ENCODE peak calls at places on chromosomes 16 and 17, in nine cellular contexts. One of them, this sample, is unnamed.
A peak's percentile ranks its signal among the peaks of the same experiment; 100 is the strongest.

GRCh38 chr16:19524866-19525723 is 1.4 kb downstream of the CCP110 start:
- DNase-seq in WERI-Rb-1: no peak
- DNase-seq in neural progenitor cell: peak; percentile 25
- DNase-seq in ovary: no peak
- DNase-seq in tibial nerve: no peak
- DNase-seq in AG04450: no peak
- DNase-seq in IMR-90: peak; percentile 2
- DNase-seq in CD8-positive, alpha-beta T cell: no peak
- DNase-seq in kidney: no peak
- DNase-seq in this sample: no peak

GRCh38 chr17:46727572-46728348 is 90.7 kb downstream of the WNT3 start:
- DNase-seq in tibial nerve: no peak
- DNase-seq in ovary: no peak
- DNase-seq in WERI-Rb-1: no peak
- DNase-seq in kidney: no peak
- DNase-seq in neural progenitor cell: no peak
- DNase-seq in IMR-90: peak; percentile 90
- DNase-seq in CD8-positive, alpha-beta T cell: no peak
- DNase-seq in AG04450: peak; percentile 45
- DNase-seq in this sample: no peak

GRCh38 chr17:79614248-79614647 is 3.4 kb upstream of the RBFOX3 start:
- DNase-seq in neural progenitor cell: no peak
- DNase-seq in tibial nerve: no peak
- DNase-seq in IMR-90: no peak
- DNase-seq in AG04450: no peak
- DNase-seq in ovary: no peak
- DNase-seq in CD8-positive, alpha-beta T cell: no peak
- DNase-seq in WERI-Rb-1: no peak
- DNase-seq in kidney: peak; percentile 40
- DNase-seq in this sample: no peak

GRCh38 chr17:3794890-3795757 is 5.9 kb downstream of the ITGAE start:
- DNase-seq in AG04450: no peak
- DNase-seq in IMR-90: peak; percentile 67
- DNase-seq in CD8-positive, alpha-beta T cell: peak; percentile 44
- DNase-seq in neural progenitor cell: peak; percentile 26
- DNase-seq in ovary: no peak
- DNase-seq in kidney: no peak
- DNase-seq in tibial nerve: no peak
- DNase-seq in WERI-Rb-1: no peak
- DNase-seq in this sample: peak; percentile 33

GRCh38 chr17:2964028-2964356 is 99.4 kb downstream of the OR1D5 start:
- DNase-seq in CD8-positive, alpha-beta T cell: no peak
- DNase-seq in neural progenitor cell: no peak
- DNase-seq in tibial nerve: no peak
- DNase-seq in kidney: no peak
- DNase-seq in ovary: no peak
- DNase-seq in WERI-Rb-1: no peak
- DNase-seq in AG04450: no peak
- DNase-seq in IMR-90: no peak
- DNase-seq in this sample: no peak

GRCh38 chr17:39152134-39152884 is 872 bp upstream of the PLXDC1 start:
- DNase-seq in neural progenitor cell: peak; percentile 62
- DNase-seq in ovary: peak; percentile 66
- DNase-seq in CD8-positive, alpha-beta T cell: peak; percentile 16
- DNase-seq in tibial nerve: peak; percentile 41
- DNase-seq in AG04450: no peak
- DNase-seq in WERI-Rb-1: peak; percentile 83
- DNase-seq in IMR-90: no peak
- DNase-seq in kidney: peak; percentile 81
- DNase-seq in this sample: peak; percentile 42

GRCh38 chr16:84518804-84519341 is 14.4 kb upstream of the MEAK7 start:
- DNase-seq in neural progenitor cell: no peak
- DNase-seq in AG04450: no peak
- DNase-seq in WERI-Rb-1: no peak
- DNase-seq in ovary: no peak
- DNase-seq in CD8-positive, alpha-beta T cell: peak; percentile 46
- DNase-seq in IMR-90: no peak
- DNase-seq in kidney: no peak
- DNase-seq in tibial nerve: no peak
- DNase-seq in this sample: peak; percentile 63

GRCh38 chr17:57987582-57988300 is at the start of gene VEZF1:
- DNase-seq in WERI-Rb-1: peak; percentile 93
- DNase-seq in tibial nerve: peak; percentile 41
- DNase-seq in AG04450: no peak
- DNase-seq in IMR-90: peak; percentile 44
- DNase-seq in CD8-positive, alpha-beta T cell: peak; percentile 71
- DNase-seq in neural progenitor cell: peak; percentile 95
- DNase-seq in ovary: peak; percentile 87
- DNase-seq in kidney: peak; percentile 94
- DNase-seq in this sample: peak; percentile 78

GRCh38 chr16:25140459-25140858 is 28.9 kb downstream of the LCMT1 start:
- DNase-seq in IMR-90: peak; percentile 14
- DNase-seq in ovary: no peak
- DNase-seq in kidney: no peak
- DNase-seq in CD8-positive, alpha-beta T cell: no peak
- DNase-seq in tibial nerve: no peak
- DNase-seq in neural progenitor cell: no peak
- DNase-seq in WERI-Rb-1: no peak
- DNase-seq in AG04450: no peak
- DNase-seq in this sample: no peak

GRCh38 chr17:30375661-30376060 is 3.1 kb upstream of the CPD start:
- DNase-seq in ovary: no peak
- DNase-seq in AG04450: no peak
- DNase-seq in tibial nerve: no peak
- DNase-seq in IMR-90: peak; percentile 28
- DNase-seq in neural progenitor cell: no peak
- DNase-seq in kidney: no peak
- DNase-seq in CD8-positive, alpha-beta T cell: no peak
- DNase-seq in WERI-Rb-1: no peak
- DNase-seq in this sample: no peak

GRCh38 chr16:72247821-72248253 is 75.9 kb upstream of the PMFBP1 start:
- DNase-seq in ovary: no peak
- DNase-seq in AG04450: no peak
- DNase-seq in neural progenitor cell: no peak
- DNase-seq in CD8-positive, alpha-beta T cell: no peak
- DNase-seq in WERI-Rb-1: no peak
- DNase-seq in tibial nerve: peak; percentile 15
- DNase-seq in IMR-90: peak; percentile 29
- DNase-seq in kidney: no peak
- DNase-seq in this sample: no peak

GRCh38 chr17:38421224-38421841 is 6.9 kb upstream of the ARHGAP23 start:
- DNase-seq in kidney: no peak
- DNase-seq in neural progenitor cell: peak; percentile 52
- DNase-seq in IMR-90: peak; percentile 69
- DNase-seq in CD8-positive, alpha-beta T cell: no peak
- DNase-seq in tibial nerve: no peak
- DNase-seq in ovary: no peak
- DNase-seq in AG04450: peak; percentile 44
- DNase-seq in WERI-Rb-1: peak; percentile 55
- DNase-seq in this sample: no peak

GRCh38 chr17:63369233-63369632 is 76.9 kb downstream of the CYB561 start:
- DNase-seq in tibial nerve: no peak
- DNase-seq in AG04450: no peak
- DNase-seq in kidney: no peak
- DNase-seq in WERI-Rb-1: no peak
- DNase-seq in IMR-90: peak; percentile 61
- DNase-seq in neural progenitor cell: no peak
- DNase-seq in ovary: no peak
- DNase-seq in CD8-positive, alpha-beta T cell: no peak
- DNase-seq in this sample: no peak

GRCh38 chr16:75227361-75228142 is 8.8 kb downstream of the CTRB1 start:
- DNase-seq in kidney: peak; percentile 61
- DNase-seq in WERI-Rb-1: peak; percentile 8
- DNase-seq in neural progenitor cell: no peak
- DNase-seq in AG04450: no peak
- DNase-seq in IMR-90: no peak
- DNase-seq in ovary: no peak
- DNase-seq in CD8-positive, alpha-beta T cell: no peak
- DNase-seq in tibial nerve: no peak
- DNase-seq in this sample: no peak

GRCh38 chr16:15573274-15573895 is 69.6 kb downstream of the MARF1 start:
- DNase-seq in kidney: no peak
- DNase-seq in neural progenitor cell: no peak
- DNase-seq in AG04450: no peak
- DNase-seq in tibial nerve: no peak
- DNase-seq in ovary: no peak
- DNase-seq in IMR-90: no peak
- DNase-seq in WERI-Rb-1: no peak
- DNase-seq in CD8-positive, alpha-beta T cell: no peak
- DNase-seq in this sample: no peak

GRCh38 chr16:18979936-18980335 is 3.8 kb upstream of the TMC7 start:
- DNase-seq in kidney: no peak
- DNase-seq in neural progenitor cell: no peak
- DNase-seq in tibial nerve: no peak
- DNase-seq in ovary: no peak
- DNase-seq in CD8-positive, alpha-beta T cell: no peak
- DNase-seq in WERI-Rb-1: no peak
- DNase-seq in AG04450: no peak
- DNase-seq in IMR-90: no peak
- DNase-seq in this sample: no peak

GRCh38 chr16:13936596-13937081 is 16.7 kb downstream of the ERCC4 start:
- DNase-seq in kidney: no peak
- DNase-seq in IMR-90: peak; percentile 69
- DNase-seq in WERI-Rb-1: no peak
- DNase-seq in ovary: no peak
- DNase-seq in AG04450: no peak
- DNase-seq in tibial nerve: peak; percentile 55
- DNase-seq in CD8-positive, alpha-beta T cell: no peak
- DNase-seq in neural progenitor cell: no peak
- DNase-seq in this sample: no peak
- TF ChIP-seq CTCF in kidney: no peak
- TF ChIP-seq CTCF in IMR-90: no peak
- TF ChIP-seq CTCF in WERI-Rb-1: no peak
- TF ChIP-seq CTCF in ovary: no peak
- TF ChIP-seq CTCF in AG04450: no peak
- TF ChIP-seq CTCF in tibial nerve: no peak
- TF ChIP-seq CTCF in CD8-positive, alpha-beta T cell: no peak
- TF ChIP-seq CTCF in neural progenitor cell: no peak
- TF ChIP-seq CTCF in this sample: no peak

GRCh38 chr16:65896448-65897153 is 469.9 kb upstream of the CDH5 start:
- DNase-seq in neural progenitor cell: no peak
- DNase-seq in WERI-Rb-1: no peak
- DNase-seq in kidney: no peak
- DNase-seq in tibial nerve: no peak
- DNase-seq in CD8-positive, alpha-beta T cell: no peak
- DNase-seq in IMR-90: no peak
- DNase-seq in ovary: no peak
- DNase-seq in AG04450: no peak
- DNase-seq in this sample: no peak

GRCh38 chr16:65889533-65889966 is 476.9 kb upstream of the CDH5 start:
- DNase-seq in IMR-90: peak; percentile 7
- DNase-seq in neural progenitor cell: no peak
- DNase-seq in tibial nerve: no peak
- DNase-seq in CD8-positive, alpha-beta T cell: no peak
- DNase-seq in AG04450: no peak
- DNase-seq in kidney: no peak
- DNase-seq in WERI-Rb-1: peak; percentile 10
- DNase-seq in ovary: no peak
- DNase-seq in this sample: no peak

GRCh38 chr16:65895906-65896305 is 470.6 kb upstream of the CDH5 start:
- DNase-seq in IMR-90: no peak
- DNase-seq in CD8-positive, alpha-beta T cell: no peak
- DNase-seq in WERI-Rb-1: peak; percentile 19
- DNase-seq in tibial nerve: no peak
- DNase-seq in AG04450: no peak
- DNase-seq in kidney: no peak
- DNase-seq in ovary: no peak
- DNase-seq in neural progenitor cell: no peak
- DNase-seq in this sample: no peak

GRCh38 chr16:65890203-65890602 is 476.3 kb upstream of the CDH5 start:
- DNase-seq in AG04450: no peak
- DNase-seq in tibial nerve: no peak
- DNase-seq in neural progenitor cell: no peak
- DNase-seq in WERI-Rb-1: no peak
- DNase-seq in IMR-90: no peak
- DNase-seq in kidney: no peak
- DNase-seq in ovary: no peak
- DNase-seq in CD8-positive, alpha-beta T cell: no peak
- DNase-seq in this sample: no peak

GRCh38 chr16:65895486-65895885 is 471.0 kb upstream of the CDH5 start:
- DNase-seq in kidney: no peak
- DNase-seq in ovary: no peak
- DNase-seq in IMR-90: no peak
- DNase-seq in neural progenitor cell: no peak
- DNase-seq in AG04450: no peak
- DNase-seq in CD8-positive, alpha-beta T cell: no peak
- DNase-seq in WERI-Rb-1: no peak
- DNase-seq in tibial nerve: no peak
- DNase-seq in this sample: no peak
- H3K27ac ChIP-seq in kidney: no peak overlapping the region
- H3K27ac ChIP-seq in ovary: no peak overlapping the region
- H3K27ac ChIP-seq in IMR-90: no peak overlapping the region
- H3K27ac ChIP-seq in neural progenitor cell: no peak overlapping the region
- H3K27ac ChIP-seq in AG04450: no peak overlapping the region
- H3K27ac ChIP-seq in CD8-positive, alpha-beta T cell: no peak overlapping the region
- H3K27ac ChIP-seq in WERI-Rb-1: no peak overlapping the region
- H3K27ac ChIP-seq in tibial nerve: no peak overlapping the region
- H3K27ac ChIP-seq in this sample: no peak overlapping the region

GRCh38 chr16:67431077-67431804 is at the start of gene HSD11B2:
- DNase-seq in tibial nerve: no peak
- DNase-seq in neural progenitor cell: peak; percentile 91
- DNase-seq in AG04450: no peak
- DNase-seq in ovary: peak; percentile 68
- DNase-seq in CD8-positive, alpha-beta T cell: no peak
- DNase-seq in IMR-90: peak; percentile 45
- DNase-seq in WERI-Rb-1: peak; percentile 78
- DNase-seq in kidney: peak; percentile 87
- DNase-seq in this sample: no peak
- TF ChIP-seq CTCF in tibial nerve: no peak
- TF ChIP-seq CTCF in neural progenitor cell: peak; percentile 21
- TF ChIP-seq CTCF in AG04450: peak; percentile 7
- TF ChIP-seq CTCF in ovary: peak; percentile 25
- TF ChIP-seq CTCF in CD8-positive, alpha-beta T cell: no peak
- TF ChIP-seq CTCF in IMR-90: peak; percentile 21
- TF ChIP-seq CTCF in WERI-Rb-1: no peak
- TF ChIP-seq CTCF in kidney: no peak
- TF ChIP-seq CTCF in this sample: no peak

DNA sequence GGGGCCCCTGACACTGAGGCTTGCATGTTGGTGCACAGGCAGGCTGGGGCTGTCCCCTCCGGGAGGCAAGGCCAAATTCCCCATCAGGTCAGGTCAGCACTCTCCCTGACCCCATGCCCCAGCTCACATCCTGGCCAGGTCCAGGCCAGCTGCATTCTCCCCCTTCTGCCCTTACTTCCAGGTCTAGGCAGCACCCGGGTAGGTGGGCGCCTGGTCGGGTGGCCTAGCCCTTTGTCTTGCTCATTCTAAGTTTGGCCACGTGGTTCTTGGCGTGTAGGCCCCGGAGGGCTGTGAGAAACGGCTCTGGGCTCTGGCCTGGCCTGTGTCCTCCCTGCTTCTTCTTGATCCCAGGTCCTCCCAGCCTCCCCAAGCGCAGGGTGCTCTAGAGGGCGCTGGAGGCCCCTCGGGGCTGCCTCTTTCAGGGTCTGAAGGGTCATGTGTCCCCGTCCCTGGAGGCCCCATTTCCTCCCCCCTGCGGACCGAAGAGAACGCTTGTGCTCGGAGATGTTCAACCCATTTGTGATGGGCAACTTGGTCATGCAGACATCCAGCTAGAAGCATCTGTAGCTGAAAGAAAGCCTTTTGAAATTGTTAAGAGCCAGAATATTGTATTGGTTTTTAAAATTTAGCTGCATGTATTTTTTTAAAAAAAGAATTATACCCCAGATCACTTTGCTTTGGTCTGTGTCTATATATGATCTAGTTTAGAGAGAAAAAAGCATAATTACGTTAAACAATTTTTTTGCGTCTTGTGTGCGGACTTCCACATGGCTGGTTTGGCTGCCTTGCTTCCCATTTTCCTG is 6.7 kb downstream of the BAHCC1 start:
- DNase-seq in CD8-positive, alpha-beta T cell: no peak
- DNase-seq in AG04450: no peak
- DNase-seq in ovary: no peak
- DNase-seq in tibial nerve: no peak
- DNase-seq in IMR-90: no peak
- DNase-seq in kidney: no peak
- DNase-seq in neural progenitor cell: peak; percentile 69
- DNase-seq in WERI-Rb-1: peak; percentile 88
- DNase-seq in this sample: no peak
- H3K27ac ChIP-seq in CD8-positive, alpha-beta T cell: no peak overlapping the region
- H3K27ac ChIP-seq in AG04450: no peak overlapping the region
- H3K27ac ChIP-seq in ovary: peak overlapping the region; percentile 37
- H3K27ac ChIP-seq in tibial nerve: peak overlapping the region; percentile 96
- H3K27ac ChIP-seq in IMR-90: peak overlapping the region; percentile 49
- H3K27ac ChIP-seq in kidney: peak overlapping the region; percentile 72
- H3K27ac ChIP-seq in neural progenitor cell: no peak overlapping the region
- H3K27ac ChIP-seq in WERI-Rb-1: peak overlapping the region; percentile 80
- H3K27ac ChIP-seq in this sample: no peak overlapping the region